ENCODE peak calls at places on chromosomes 6 and 20, in six cellular contexts. C is hepatocyte, G is Karpas-422, Z is heart right ventricle, E is PC-9, R is GM23248. J is an unnamed sample.

GRCh38 chr6:115932481-115932880 is 128.2 kb downstream of the FRK start:
- DNase-seq in C (no peak), Z (no peak), R (peak; percentile 8), G (no peak), E (no peak), J (no peak)

GRCh38 chr6:28953039-28953872 is 29.5 kb upstream of the TRIM27 start:
- DNase-seq in E (peak; percentile 67), Z (no peak), R (peak; percentile 66), G (peak; percentile 88), C (peak; percentile 81), J (no peak)

GRCh38 chr6:158786645-158787304 is 32.4 kb downstream of the EZR start:
- DNase-seq in C (peak; percentile 58), Z (no peak), G (no peak), R (no peak), E (no peak), J (no peak)

GRCh38 chr6:33885121-33886057 is 81.6 kb upstream of the MLN start:
- DNase-seq in G (no peak), Z (no peak), C (peak; percentile 15), R (peak; percentile 89), E (peak; percentile 8), J (no peak)

GRCh38 chr6:29708432-29709177 is 14.6 kb upstream of the HLA-F start:
- DNase-seq in R (no peak), G (no peak), Z (no peak), C (no peak), E (no peak), J (no peak)

GRCh38 chr20:32456869-32457421 is 98.8 kb downstream of the ASXL1 start:
- DNase-seq in Z (no peak), C (peak; percentile 90), R (peak; percentile 71), E (no peak), G (peak; percentile 74), J (no peak)

GRCh38 chr6:87183687-87184086 is 28.3 kb downstream of the ZNF292 start:
- DNase-seq in R (peak; percentile 69), E (no peak), Z (no peak), G (no peak), C (no peak), J (no peak)

GRCh38 chr20:13884803-13885202 is 100.0 kb downstream of the NDUFAF5 start:
- DNase-seq in C (no peak), Z (no peak), E (no peak), R (no peak), G (no peak), J (no peak)

GRCh38 chr6:158164564-158164963 is 3.5 kb downstream of the SERAC1 start:
- DNase-seq in G (no peak), R (no peak), E (no peak), C (no peak), Z (no peak), J (no peak)

DNA sequence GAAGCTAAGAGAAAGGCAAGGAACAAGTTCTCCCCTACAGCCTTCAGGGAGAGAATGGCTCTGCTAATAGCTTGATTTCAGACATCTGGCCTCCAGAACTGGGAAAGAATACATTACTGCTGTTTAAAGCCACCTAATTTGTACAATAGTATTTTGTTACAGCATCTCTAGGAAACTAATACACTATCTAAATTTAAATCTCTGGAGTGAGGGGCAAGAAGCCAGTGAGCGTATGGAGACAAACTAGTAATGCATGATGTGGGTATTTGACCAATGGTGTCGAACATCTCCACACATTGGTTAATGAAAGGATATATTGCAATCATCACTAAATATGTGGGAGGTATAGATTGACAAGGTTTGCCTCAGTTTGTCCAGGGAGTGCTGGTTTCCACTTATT is 451.5 kb downstream of the EPM2A start:
- DNase-seq in C (no peak), G (no peak), E (no peak), Z (no peak), R (no peak), J (no peak)
- H3K4me1 ChIP-seq in C (no peaks in the 10 kb centered on the region), G (no peaks in the 10 kb centered on the region), E (peaks cover 3% of the 10 kb centered on the region), Z (no peaks in the 10 kb centered on the region), R (no peaks in the 10 kb centered on the region), J (no peaks in the 10 kb centered on the region)

GRCh38 chr6:150194200-150194599 is 51.4 kb downstream of the PPP1R14C start:
- DNase-seq in E (no peak), Z (no peak), G (no peak), C (no peak), R (no peak), J (no peak)
- H3K4me1 ChIP-seq in E (peaks cover 21% of the 10 kb centered on the region), Z (peaks cover 20% of the 10 kb centered on the region), G (no peaks in the 10 kb centered on the region), C (peaks cover 15% of the 10 kb centered on the region), R (peaks cover 22% of the 10 kb centered on the region), J (no peaks in the 10 kb centered on the region)

DNA sequence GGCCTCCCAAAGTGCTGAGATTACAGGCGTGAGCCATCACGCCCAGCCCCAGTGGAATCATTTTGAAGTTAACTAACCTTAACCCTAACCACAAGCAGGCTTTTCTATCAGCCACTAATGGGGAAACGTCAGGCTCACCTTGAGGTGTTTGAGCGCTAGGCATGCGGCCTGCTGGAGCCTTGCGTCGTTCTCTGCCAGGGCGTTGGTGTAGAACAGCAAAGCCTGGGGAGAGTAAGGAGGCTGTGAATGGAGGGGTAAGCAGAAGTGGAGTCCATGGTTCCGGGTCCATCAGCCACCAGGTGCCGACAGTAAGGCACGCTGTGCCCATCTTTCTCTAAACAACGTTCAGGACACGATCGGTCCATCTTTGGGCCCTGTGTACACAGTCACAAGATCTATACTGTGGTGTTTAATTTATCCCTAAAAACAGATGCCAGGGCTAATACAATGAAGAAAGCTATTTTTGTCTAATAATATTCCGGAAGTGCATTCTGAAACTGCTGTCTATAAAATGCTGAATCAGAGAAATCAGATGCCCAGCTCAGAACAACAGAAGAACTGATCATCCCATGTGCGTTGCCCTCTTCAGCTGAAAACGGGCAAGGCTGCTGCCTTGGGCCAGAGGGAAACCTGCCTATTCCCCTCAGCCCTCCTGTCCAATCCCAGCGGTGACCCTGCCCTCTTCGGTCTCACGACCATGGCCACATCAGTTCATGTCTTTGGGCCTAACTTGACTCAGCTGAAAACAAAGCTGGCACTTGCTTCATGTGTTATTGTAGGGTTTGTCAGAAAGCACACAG is 79.6 kb downstream of the PTPN1 start:
- DNase-seq in Z (no peak), C (no peak), E (no peak), R (no peak), G (no peak), J (no peak)
- H3K4me1 ChIP-seq in Z (peaks cover 10% of the 10 kb centered on the region), C (no peaks in the 10 kb centered on the region), E (no peaks in the 10 kb centered on the region), R (no peaks in the 10 kb centered on the region), G (no peaks in the 10 kb centered on the region), J (no peaks in the 10 kb centered on the region)

DNA sequence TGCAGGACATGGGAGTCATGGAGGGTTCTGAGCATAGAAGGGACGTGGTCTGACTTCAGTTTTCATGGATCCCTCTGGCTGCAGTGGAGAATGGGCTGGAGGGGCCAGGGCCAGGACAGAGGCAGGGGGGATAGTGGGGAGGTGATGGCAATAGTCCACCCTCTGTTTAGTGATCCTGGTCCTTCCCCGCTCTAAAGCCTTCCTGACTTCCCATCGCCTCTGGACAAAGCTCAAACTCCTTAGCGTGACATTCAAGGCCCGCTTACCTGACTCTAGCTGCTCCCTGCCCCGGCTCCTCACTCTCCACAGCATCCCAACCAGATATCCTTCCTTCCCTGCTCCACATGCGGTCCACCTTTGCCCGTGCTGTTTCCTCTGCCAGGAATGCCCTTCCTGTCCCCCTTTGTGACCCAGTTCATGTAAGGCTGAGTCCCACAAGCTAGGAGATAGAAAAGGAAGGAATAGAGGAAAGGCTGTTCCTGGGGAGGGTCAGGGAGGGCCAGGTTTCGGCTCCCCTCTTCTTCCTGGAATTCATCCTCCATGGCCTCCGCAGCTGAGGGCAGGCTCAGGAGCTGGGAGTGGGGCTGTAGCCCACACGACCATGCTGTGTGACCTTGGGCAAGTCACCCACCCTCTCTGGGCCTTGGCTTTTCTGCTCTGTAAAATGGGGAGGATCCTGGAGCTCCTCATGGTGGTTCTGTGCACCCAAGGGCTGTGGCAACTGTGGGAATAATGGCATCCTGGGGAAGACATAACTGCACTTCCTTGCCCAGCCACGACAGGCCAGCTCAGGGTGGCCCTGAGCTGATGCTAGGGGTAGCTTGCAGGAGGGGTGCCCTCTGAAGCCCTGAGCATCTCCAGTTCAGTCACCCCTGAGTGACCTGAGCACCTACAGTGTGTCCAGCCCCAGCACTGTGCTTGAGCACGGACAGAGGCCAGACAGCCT is 116.1 kb downstream of the CEBPB start:
- DNase-seq in C (no peak), Z (no peak), R (no peak), E (no peak), G (no peak), J (no peak)
- H3K4me1 ChIP-seq in C (peaks cover 50% of the 10 kb centered on the region), Z (peaks cover 58% of the 10 kb centered on the region), R (peaks cover 62% of the 10 kb centered on the region), E (peaks cover 88% of the 10 kb centered on the region), G (no peaks in the 10 kb centered on the region), J (peaks cover 55% of the 10 kb centered on the region)

DNA sequence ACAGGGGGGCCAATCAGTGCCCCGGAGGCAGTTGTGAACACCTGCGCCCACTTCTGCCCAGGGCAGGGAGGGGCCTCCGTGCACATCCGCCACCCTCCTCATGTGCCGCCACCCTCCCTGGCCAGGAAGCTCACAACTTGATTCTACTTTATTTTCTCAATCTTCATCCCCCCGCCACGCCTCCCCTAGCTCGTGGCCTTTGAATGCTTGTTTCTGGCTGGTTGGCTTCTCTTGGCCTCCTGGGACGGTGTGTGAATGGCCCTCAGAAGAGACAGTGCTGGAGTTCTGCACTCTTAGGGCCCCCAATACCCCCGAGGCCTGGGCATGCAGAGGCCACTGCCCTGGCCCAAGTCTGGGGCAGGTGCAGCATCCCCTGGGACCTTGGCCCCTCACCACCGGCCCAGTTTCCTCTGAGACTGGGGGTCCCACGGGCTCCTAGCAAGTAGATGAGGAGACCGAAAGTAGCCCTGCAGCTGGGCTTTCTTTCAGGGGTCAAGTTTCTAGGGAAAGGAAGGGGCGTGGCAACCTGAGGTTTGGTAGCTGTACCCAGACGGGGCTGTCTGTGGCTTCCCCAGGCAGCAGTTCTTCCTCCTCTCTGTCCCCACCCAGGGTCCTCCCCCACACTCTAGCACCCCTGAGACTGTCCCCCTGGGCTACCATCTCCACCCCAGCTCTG is 1.3 kb downstream of the RGS19 start:
- DNase-seq in C (no peak), G (peak; percentile 100), Z (no peak), E (no peak), R (no peak), J (no peak)
- H3K4me1 ChIP-seq in C (peaks cover 9% of the 10 kb centered on the region), G (peaks cover 76% of the 10 kb centered on the region), Z (peaks cover 15% of the 10 kb centered on the region), E (peaks cover 14% of the 10 kb centered on the region), R (peaks cover 10% of the 10 kb centered on the region), J (peaks cover 11% of the 10 kb centered on the region)

DNA sequence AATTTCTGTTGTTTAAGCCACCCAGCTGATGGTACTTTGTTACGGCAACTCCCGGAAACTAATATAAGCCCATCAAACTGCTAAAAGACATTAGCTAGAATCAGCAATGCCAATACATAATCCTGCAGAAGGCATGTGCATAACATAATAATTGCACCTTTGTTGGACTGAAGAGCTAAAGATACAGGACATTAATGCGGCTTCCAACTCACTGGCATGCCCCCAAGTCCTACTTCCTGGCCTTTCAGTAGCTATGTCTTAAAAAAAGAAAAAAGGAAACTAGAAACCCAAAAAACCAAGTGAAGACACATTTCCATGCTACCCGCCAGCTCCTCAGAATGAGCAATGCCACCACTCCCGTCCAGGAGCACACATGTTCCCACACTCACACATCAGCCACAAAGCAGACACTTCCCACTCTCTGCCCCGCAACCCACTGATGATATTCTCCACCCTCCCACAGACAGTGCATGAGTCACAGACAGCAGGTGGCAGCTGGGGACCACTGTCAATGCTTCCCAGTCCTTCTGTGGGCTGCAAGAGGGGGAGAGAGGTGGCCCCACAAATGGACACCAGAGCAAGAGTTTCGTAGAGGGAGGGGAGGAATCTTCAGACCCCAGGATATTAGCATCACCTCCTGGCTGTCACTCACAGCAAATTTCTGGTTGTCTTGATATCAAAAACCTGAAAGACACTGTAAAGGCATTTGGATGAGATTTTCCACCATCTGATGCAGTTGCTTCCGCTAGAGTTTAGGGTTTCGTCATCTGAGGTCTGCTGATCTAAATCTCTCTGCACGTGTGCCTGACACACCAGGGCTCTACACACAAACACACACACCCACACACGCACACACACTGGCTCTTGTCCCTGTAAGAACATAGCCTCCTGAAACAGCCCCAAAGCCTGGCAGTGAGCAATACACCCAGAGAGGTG is 32.8 kb downstream of the GFOD1 start:
- DNase-seq in C (no peak), R (peak; percentile 75), Z (peak; percentile 58), G (no peak), E (no peak), J (no peak)
- H3K4me1 ChIP-seq in C (peaks cover 8% of the 10 kb centered on the region), R (peaks cover 11% of the 10 kb centered on the region), Z (peaks cover 79% of the 10 kb centered on the region), G (peaks cover 40% of the 10 kb centered on the region), E (peaks cover 22% of the 10 kb centered on the region), J (peaks cover 12% of the 10 kb centered on the region)

GRCh38 chr6:6891949-6892461 is 215.8 kb upstream of the RREB1 start:
- DNase-seq in C (no peak), E (no peak), Z (no peak), G (no peak), R (peak; percentile 40), J (no peak)
- H3K4me1 ChIP-seq in C (peaks cover 4% of the 10 kb centered on the region), E (peaks cover 34% of the 10 kb centered on the region), Z (peaks cover 32% of the 10 kb centered on the region), G (no peaks in the 10 kb centered on the region), R (no peaks in the 10 kb centered on the region), J (peaks cover 3% of the 10 kb centered on the region)

J was measured in thoracic aorta.